ENCODE peak calls at places on chromosome 2, in seven cellular contexts. E is HCT116; U is sigmoid colon; N is adrenal gland; L is tibial nerve; X is CD8-positive, alpha-beta T cell; J is spleen. M is an unnamed sample.

GRCh38 chr2:172248381-172249173 is 145.9 kb upstream of the DLX2 start:
- DNase-seq in E (no peak), U (no peak), N (no peak), L (no peak), X (no peak), J (no peak), M (no peak)

GRCh38 chr2:144827404-144827803 is 307.5 kb upstream of the ZEB2 start:
- DNase-seq in E (no peak), U (no peak), N (no peak), L (no peak), X (no peak), J (no peak), M (no peak)

GRCh38 chr2:105455488-105455991 is 56.7 kb upstream of the FHL2 start:
- DNase-seq in E (peak), U (no peak), N (no peak), L (peak), X (no peak), J (no peak), M (no peak)

GRCh38 chr2:19649785-19650380 is 251.9 kb downstream of the TTC32 start:
- DNase-seq in E (no peak), U (peak), N (no peak), L (peak), X (no peak), J (no peak), M (no peak)

GRCh38 chr2:23425886-23426283 is 40.9 kb downstream of the KLHL29 start:
- DNase-seq in E (no peak), U (no peak), N (no peak), L (no peak), X (no peak), J (peak), M (no peak)

GRCh38 chr2:205408690-205409089 is 273.6 kb upstream of the NRP2 start:
- DNase-seq in E (no peak), U (no peak), N (no peak), L (no peak), X (no peak), J (no peak), M (no peak)

GRCh38 chr2:3075316-3075715 is 302.3 kb downstream of the EIPR1 start:
- DNase-seq in E (no peak), U (no peak), N (no peak), L (no peak), X (no peak), J (peak), M (no peak)

GRCh38 chr2:35184471-35184870 is 1171.1 kb upstream of the CRIM1 start:
- DNase-seq in E (no peak), U (no peak), N (no peak), L (no peak), X (no peak), J (no peak), M (no peak)

GRCh38 chr2:42903821-42904575 is 111.6 kb upstream of the HAAO start:
- DNase-seq in E (no peak), U (no peak), N (no peak), L (no peak), X (no peak), J (no peak), M (no peak)

GRCh38 chr2:157443795-157444642 is at the start of gene CYTIP:
- DNase-seq in E (no peak), U (no peak), N (peak), L (peak), X (peak), J (peak), M (peak)
- H3K4me3 ChIP-seq in E (no peak), U (no peak), N (no peak), L (peak), X (peak), J (peak), M (no peak)

GRCh38 chr2:127526142-127526939 is at the start of gene IWS1:
- DNase-seq in E (peak), U (peak), N (peak), L (peak), X (peak), J (peak), M (peak)

GRCh38 chr2:127531133-127531709 is 4.3 kb upstream of the MYO7B start:
- DNase-seq in E (no peak), U (no peak), N (no peak), L (no peak), X (no peak), J (no peak), M (no peak)

GRCh38 chr2:127530245-127531132 is 4.2 kb upstream of the IWS1 start:
- DNase-seq in E (no peak), U (no peak), N (no peak), L (no peak), X (no peak), J (no peak), M (no peak)

GRCh38 chr2:127526940-127527804 is 883 bp upstream of the IWS1 start:
- DNase-seq in E (peak), U (no peak), N (no peak), L (no peak), X (no peak), J (no peak), M (no peak)

DNA sequence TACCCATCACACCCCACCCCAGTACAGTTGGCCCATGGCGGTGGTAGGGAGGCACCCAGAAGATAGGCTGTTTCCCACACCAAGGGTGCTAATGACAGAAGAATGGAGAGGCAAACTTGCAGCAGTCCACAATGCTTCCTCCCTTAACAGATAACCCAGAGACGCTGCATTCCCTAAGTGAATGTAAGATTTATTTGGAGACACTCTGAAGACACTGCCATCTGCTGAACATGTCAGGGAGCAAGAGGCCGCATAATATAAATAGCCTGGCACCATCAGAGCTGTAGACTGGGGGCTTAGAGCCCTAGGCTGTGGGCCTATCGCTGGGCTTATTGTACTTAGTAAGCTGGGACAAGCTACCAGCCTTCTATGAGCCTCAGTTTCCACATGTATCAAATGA is 2.2 kb upstream of the IWS1 start:
- DNase-seq in E (no peak), U (no peak), N (no peak), L (no peak), X (no peak), J (no peak), M (no peak)
- H3K27ac ChIP-seq in E (no peak), U (no peak), N (no peak), L (no peak), X (no peak), J (no peak), M (no peak)

GRCh38 chr2:45452866-45453265 is 158.2 kb downstream of the SRBD1 start:
- DNase-seq in E (no peak), U (peak), N (no peak), L (peak), X (no peak), J (no peak), M (peak)
- H3K4me3 ChIP-seq in E (no peak), U (no peak), N (no peak), L (no peak), X (no peak), J (no peak), M (no peak)

GRCh38 chr2:62216113-62216512 is 20.2 kb downstream of the B3GNT2 start:
- DNase-seq in E (no peak), U (no peak), N (no peak), L (no peak), X (no peak), J (no peak), M (no peak)

GRCh38 chr2:62215306-62216064 is 19.6 kb downstream of the B3GNT2 start:
- DNase-seq in E (no peak), U (no peak), N (no peak), L (no peak), X (no peak), J (no peak), M (no peak)

GRCh38 chr2:62216616-62217015 is 20.7 kb downstream of the B3GNT2 start:
- DNase-seq in E (no peak), U (no peak), N (no peak), L (peak), X (no peak), J (no peak), M (no peak)

GRCh38 chr2:62217980-62218379 is 22.1 kb downstream of the B3GNT2 start:
- DNase-seq in E (no peak), U (no peak), N (no peak), L (no peak), X (no peak), J (no peak), M (no peak)

DNA sequence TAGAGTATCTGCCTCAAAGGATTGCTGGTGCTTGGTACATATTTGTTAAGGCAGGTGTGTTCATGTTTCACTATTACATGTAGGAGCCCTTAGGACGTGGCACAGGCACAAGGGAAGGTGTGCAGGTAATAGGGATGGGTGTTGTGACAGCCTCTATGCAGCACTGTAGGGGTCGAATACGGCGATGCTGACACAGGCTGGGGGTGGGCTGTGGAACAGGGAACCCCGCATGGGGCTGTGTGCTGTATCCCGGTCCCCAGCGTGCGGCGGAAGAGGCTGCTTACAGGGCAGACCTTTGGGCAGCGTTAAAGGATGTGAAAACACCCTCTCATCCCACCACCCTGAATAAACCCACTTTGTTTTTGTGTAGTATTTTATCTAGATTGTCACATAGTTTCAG is 21.5 kb downstream of the B3GNT2 start:
- DNase-seq in E (no peak), U (no peak), N (no peak), L (no peak), X (no peak), J (no peak), M (no peak)
- H3K27ac ChIP-seq in E (no peak), U (no peak), N (no peak), L (peak), X (no peak), J (peak), M (no peak)

GRCh38 chr2:111940333-111940902 is 42.0 kb downstream of the MERTK start:
- DNase-seq in E (no peak), U (no peak), N (no peak), L (no peak), X (no peak), J (no peak), M (no peak)
- H3K4me3 ChIP-seq in E (no peak), U (no peak), N (no peak), L (no peak), X (no peak), J (no peak), M (no peak)

DNA sequence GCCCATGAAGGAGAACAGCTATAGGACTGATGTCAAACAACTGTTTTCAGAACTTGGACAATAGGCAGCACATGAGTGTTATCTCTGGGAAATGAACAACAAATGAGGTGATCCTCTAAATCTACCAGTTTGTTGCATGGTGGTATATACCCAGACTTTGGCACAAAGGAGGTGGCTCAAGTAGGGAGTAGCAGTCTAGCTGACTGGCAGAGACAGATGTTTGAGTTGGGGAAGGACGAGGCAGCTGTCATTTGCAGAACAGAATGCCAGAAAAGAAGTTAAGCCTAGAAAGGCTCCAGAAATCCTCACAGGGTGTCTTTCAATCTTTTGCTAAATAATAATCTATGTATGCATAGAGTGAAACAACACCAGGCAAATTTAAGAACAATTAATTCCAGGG is 47.4 kb downstream of the RPE start:
- DNase-seq in E (no peak), U (no peak), N (no peak), L (no peak), X (no peak), J (no peak), M (no peak)
- H3K27ac ChIP-seq in E (no peak), U (no peak), N (no peak), L (no peak), X (no peak), J (no peak), M (no peak)

GRCh38 chr2:32538735-32539134 is 89.1 kb upstream of the TTC27 start:
- DNase-seq in E (no peak), U (no peak), N (no peak), L (no peak), X (no peak), J (no peak), M (no peak)
- H3K4me3 ChIP-seq in E (no peak), U (no peak), N (no peak), L (no peak), X (no peak), J (no peak), M (no peak)

M was measured in testis.